ENCODE peak calls at places on chromosomes 3 and 15, in seven cellular contexts. Z, C, F, T, V, N and U are unnamed samples.

GRCh38 chr15:85024509-85025336 is 43.1 kb downstream of the PDE8A start:
- DNase-seq in Z (peak), C (no peak), F (no peak), T (no peak), V (no peak), N (no peak), U (no peak)

GRCh38 chr15:32919749-32920414 is 202.1 kb downstream of the GREM1 start:
- DNase-seq in Z (peak), C (no peak), F (peak), T (no peak), V (no peak), N (no peak), U (no peak)

GRCh38 chr3:170776887-170777551 is 93.0 kb downstream of the RPL22L1 start:
- DNase-seq in Z (no peak), C (no peak), F (no peak), T (no peak), V (no peak), N (no peak), U (no peak)

GRCh38 chr15:96789999-96790398 is 459.5 kb downstream of the NR2F2 start:
- DNase-seq in Z (no peak), C (no peak), F (no peak), T (no peak), V (no peak), N (no peak), U (no peak)

GRCh38 chr15:48963524-48964113 is at the start of gene SHC4:
- DNase-seq in Z (peak), C (peak), F (peak), T (no peak), V (peak), N (peak), U (no peak)

GRCh38 chr3:141876381-141876890 is at the start of gene ATP1B3:
- DNase-seq in Z (peak), C (peak), F (peak), T (no peak), V (peak), N (peak), U (peak)

GRCh38 chr3:13703071-13703470 is 154.1 kb downstream of the FBLN2 start:
- DNase-seq in Z (no peak), C (peak), F (no peak), T (no peak), V (peak), N (no peak), U (no peak)

GRCh38 chr3:33317963-33318708 is 40.9 kb downstream of the FBXL2 start:
- DNase-seq in Z (no peak), C (no peak), F (peak), T (no peak), V (no peak), N (no peak), U (no peak)

GRCh38 chr15:96243701-96244100 is 86.8 kb upstream of the NR2F2 start:
- DNase-seq in Z (no peak), C (no peak), F (no peak), T (no peak), V (no peak), N (no peak), U (no peak)

GRCh38 chr3:115040673-115041286 is 106.3 kb downstream of the ZBTB20 start:
- DNase-seq in Z (peak), C (peak), F (peak), T (no peak), V (no peak), N (no peak), U (peak)

GRCh38 chr3:87797872-87798566 is 260.8 kb downstream of the CGGBP1 start:
- DNase-seq in Z (no peak), C (no peak), F (no peak), T (no peak), V (no peak), N (no peak), U (no peak)

GRCh38 chr15:32838820-32839219 is 121.0 kb downstream of the GREM1 start:
- DNase-seq in Z (peak), C (no peak), F (no peak), T (no peak), V (peak), N (no peak), U (no peak)

GRCh38 chr3:142888484-142889262 is at the start of gene PCOLCE2:
- DNase-seq in Z (peak), C (no peak), F (peak), T (peak), V (peak), N (no peak), U (peak)

GRCh38 chr3:141393151-141394076 is 25.1 kb downstream of the ZBTB38 start:
- DNase-seq in Z (peak), C (no peak), F (peak), T (peak), V (no peak), N (no peak), U (no peak)

GRCh38 chr3:127637546-127637945 is 8.6 kb downstream of the PODXL2 start:
- DNase-seq in Z (peak), C (no peak), F (no peak), T (no peak), V (no peak), N (no peak), U (no peak)

GRCh38 chr3:188571531-188572115 is 417.7 kb downstream of the LPP start:
- DNase-seq in Z (peak), C (no peak), F (no peak), T (no peak), V (no peak), N (no peak), U (no peak)

GRCh38 chr15:34223904-34224596 is 766 bp upstream of the EMC4 start:
- DNase-seq in Z (no peak), C (no peak), F (peak), T (no peak), V (no peak), N (no peak), U (peak)

GRCh38 chr15:60620707-60621106 is 141.8 kb upstream of the ICE2 start:
- DNase-seq in Z (no peak), C (no peak), F (no peak), T (no peak), V (peak), N (no peak), U (no peak)

GRCh38 chr15:77944002-77944867 is 133.3 kb downstream of the TBC1D2B start:
- DNase-seq in Z (peak), C (peak), F (peak), T (no peak), V (peak), N (peak), U (peak)

GRCh38 chr3:71961891-71962290 is 176.9 kb upstream of the PROK2 start:
- DNase-seq in Z (no peak), C (no peak), F (no peak), T (no peak), V (no peak), N (no peak), U (no peak)

GRCh38 chr3:31251083-31251482 is 281.6 kb upstream of the STT3B start:
- DNase-seq in Z (no peak), C (no peak), F (no peak), T (no peak), V (no peak), N (no peak), U (no peak)

GRCh38 chr3:139529624-139530023 is 9.9 kb downstream of the RBP1 start:
- DNase-seq in Z (no peak), C (no peak), F (no peak), T (no peak), V (no peak), N (no peak), U (no peak)

DNA sequence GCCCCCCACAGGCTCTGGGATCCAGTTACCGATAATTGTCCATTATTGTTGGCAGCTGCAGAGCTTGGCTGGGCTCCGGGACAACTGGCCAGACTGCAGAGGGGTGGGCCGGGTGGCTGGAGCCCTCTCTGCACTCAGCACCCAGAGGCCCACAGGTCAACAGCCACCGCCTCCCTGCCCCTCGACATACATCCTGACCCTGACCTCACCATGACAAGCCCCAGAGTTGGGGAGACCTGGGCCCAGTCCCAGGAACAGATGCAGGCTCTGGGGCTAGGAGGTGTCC is 22.4 kb downstream of the PTH1R start:
- DNase-seq in Z (no peak), C (no peak), F (no peak), T (no peak), V (peak), N (no peak), U (no peak)
- H3K4me3 ChIP-seq in Z (no peak), C (no peak), F (no peak), T (no peak), V (no peak), N (no peak), U (no peak)

GRCh38 chr3:39407773-39408492 is 1.4 kb downstream of the RPSA start:
- DNase-seq in Z (peak), C (no peak), F (peak), T (no peak), V (no peak), N (no peak), U (no peak)

GRCh38 chr3:39407259-39407629 is 724 bp downstream of the RPSA start:
- DNase-seq in Z (no peak), C (no peak), F (peak), T (no peak), V (no peak), N (no peak), U (no peak)

GRCh38 chr3:39410893-39411292 is 4.4 kb downstream of the RPSA start:
- DNase-seq in Z (no peak), C (no peak), F (no peak), T (no peak), V (no peak), N (no peak), U (no peak)

GRCh38 chr3:39408493-39409372 is 2.2 kb downstream of the RPSA start:
- DNase-seq in Z (no peak), C (no peak), F (no peak), T (no peak), V (no peak), N (no peak), U (no peak)

GRCh38 chr3:39409514-39410136 is 3.1 kb downstream of the RPSA start:
- DNase-seq in Z (no peak), C (no peak), F (no peak), T (no peak), V (no peak), N (no peak), U (no peak)
- H3K4me3 ChIP-seq in Z (no peak), C (no peak), F (peak), T (no peak), V (no peak), N (no peak), U (no peak)

DNA sequence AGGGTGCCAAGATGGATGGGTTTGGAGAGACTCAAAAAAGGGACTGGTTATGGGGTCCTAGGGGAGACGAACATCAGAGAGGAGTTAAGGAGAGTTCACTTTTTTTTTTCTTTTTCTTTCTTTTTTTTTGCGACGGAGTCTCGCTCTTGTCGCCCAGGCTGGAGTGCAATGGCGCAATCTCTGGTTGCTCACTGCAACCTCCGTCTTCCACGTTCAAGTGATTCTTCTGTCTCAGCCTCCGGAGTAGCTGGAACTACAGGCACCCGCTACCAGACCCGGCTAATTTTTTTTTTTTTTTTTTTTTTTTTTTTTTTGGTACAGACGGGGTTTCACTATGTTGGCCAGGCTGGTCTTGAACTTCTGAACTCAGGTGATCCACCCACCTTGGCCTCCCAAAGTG is 1.2 kb downstream of the SPINT1 start:
- DNase-seq in Z (no peak), C (no peak), F (no peak), T (no peak), V (no peak), N (no peak), U (no peak)
- H3K4me3 ChIP-seq in Z (peak), C (no peak), F (peak), T (peak), V (no peak), N (no peak), U (no peak)

DNA sequence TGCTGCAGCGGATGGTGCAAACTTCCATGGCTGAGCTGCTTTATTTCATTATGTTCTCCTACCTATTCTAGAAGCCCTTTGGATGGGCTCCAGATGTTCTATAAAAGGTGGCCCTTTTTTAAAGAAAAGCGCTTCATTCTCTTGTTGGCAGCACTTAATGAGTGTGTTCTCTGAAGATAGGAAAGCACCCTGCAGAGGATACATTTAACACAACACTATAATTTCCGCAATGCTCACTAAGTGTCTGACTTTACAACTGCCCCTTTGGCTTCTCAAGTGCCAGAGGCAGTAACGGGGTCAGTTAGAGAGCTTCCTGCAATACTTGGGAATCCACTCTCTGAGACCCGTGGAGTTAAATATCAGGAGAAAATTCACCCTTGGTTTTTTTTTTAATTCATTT is 88.1 kb downstream of the MDFIC2 start:
- DNase-seq in Z (no peak), C (no peak), F (no peak), T (no peak), V (no peak), N (no peak), U (no peak)
- H3K4me3 ChIP-seq in Z (no peak), C (no peak), F (no peak), T (no peak), V (no peak), N (no peak), U (no peak)